ENCODE peak calls at places on chromosomes 7 and 10, in five cellular contexts. Z is A549, L is lung, A is lower lobe of right lung, Q is small intestine. J is an unnamed sample.

GRCh38 chr7:13737563-13737962 is 251.9 kb downstream of the ETV1 start:
- DNase-seq in Z (no peak), L (no peak), A (no peak), Q (no peak), J (no peak)

GRCh38 chr7:266851-267840 is 22.8 kb upstream of the FOXL3 start:
- DNase-seq in Z (no peak), L (no peak), A (peak; percentile 52), Q (no peak), J (no peak)

GRCh38 chr7:47371733-47372368 is 210.1 kb downstream of the TNS3 start:
- DNase-seq in Z (peak; percentile 42), L (peak; percentile 88), A (peak; percentile 85), Q (peak; percentile 89), J (no peak)

GRCh38 chr10:131840788-131841118 is 60.1 kb upstream of the PPP2R2D start:
- DNase-seq in Z (no peak), L (no peak), A (no peak), Q (no peak), J (no peak)

GRCh38 chr7:82602066-82602465 is 158.5 kb upstream of the CACNA2D1 start:
- DNase-seq in Z (no peak), L (no peak), A (no peak), Q (no peak), J (no peak)

GRCh38 chr7:137890449-137890916 is 43.7 kb upstream of the DGKI start:
- DNase-seq in Z (no peak), L (no peak), A (no peak), Q (no peak), J (no peak)

GRCh38 chr7:1156782-1157535 is 3.0 kb downstream of the ZFAND2A start:
- DNase-seq in Z (peak; percentile 93), L (no peak), A (no peak), Q (peak; percentile 64), J (no peak)

GRCh38 chr7:538764-539685 is 19.4 kb upstream of the PDGFA start:
- DNase-seq in Z (no peak), L (no peak), A (peak; percentile 68), Q (peak; percentile 67), J (no peak)

GRCh38 chr10:80502621-80503583 is 34.8 kb upstream of the SH2D4B start:
- DNase-seq in Z (no peak), L (no peak), A (no peak), Q (no peak), J (no peak)

GRCh38 chr7:19113855-19114590 is 3.4 kb downstream of the TWIST1 start:
- DNase-seq in Z (no peak), L (no peak), A (no peak), Q (no peak), J (no peak)

GRCh38 chr7:76040126-76040525 is 7.7 kb downstream of the STYXL1 start:
- DNase-seq in Z (no peak), L (no peak), A (no peak), Q (no peak), J (no peak)

GRCh38 chr10:21517134-21517982 is 8.1 kb downstream of the SKIDA1 start:
- DNase-seq in Z (peak; percentile 79), L (peak; percentile 55), A (peak; percentile 71), Q (no peak), J (no peak)

GRCh38 chr10:125340871-125341270 is 180.5 kb upstream of the CTBP2 start:
- DNase-seq in Z (no peak), L (no peak), A (no peak), Q (no peak), J (no peak)

GRCh38 chr7:20835111-20835750 is 48.5 kb upstream of the SP8 start:
- DNase-seq in Z (no peak), L (no peak), A (no peak), Q (no peak), J (no peak)

GRCh38 chr10:103552856-103553742 is 59.6 kb downstream of the NEURL1 start:
- DNase-seq in Z (no peak), L (no peak), A (no peak), Q (no peak), J (no peak)

GRCh38 chr7:48074231-48074654 is 14.8 kb upstream of the UPP1 start:
- DNase-seq in Z (no peak), L (no peak), A (no peak), Q (no peak), J (no peak)

GRCh38 chr10:62726142-62726541 is 78.4 kb upstream of the ADO start:
- DNase-seq in Z (no peak), L (no peak), A (no peak), Q (no peak), J (no peak)

GRCh38 chr10:4810093-4810492 is 15.9 kb upstream of the AKR1E2 start:
- DNase-seq in Z (no peak), L (no peak), A (no peak), Q (no peak), J (no peak)

GRCh38 chr10:62851449-62851848 is 35.3 kb upstream of the EGR2 start:
- DNase-seq in Z (peak; percentile 16), L (no peak), A (no peak), Q (peak; percentile 7), J (no peak)

GRCh38 chr10:116158036-116158435 is 115.0 kb downstream of the GFRA1 start:
- DNase-seq in Z (no peak), L (no peak), A (no peak), Q (no peak), J (no peak)

GRCh38 chr10:44968887-44969400 is 9.3 kb downstream of the RASSF4 start:
- DNase-seq in Z (no peak), L (no peak), A (no peak), Q (no peak), J (no peak)

GRCh38 chr10:126133082-126133620 is 236.8 kb downstream of the FANK1 start:
- DNase-seq in Z (no peak), L (no peak), A (no peak), Q (no peak), J (no peak)

GRCh38 chr10:126199221-126199998 is 188.9 kb downstream of the ADAM12 start:
- DNase-seq in Z (peak; percentile 92), L (no peak), A (no peak), Q (no peak), J (no peak)

GRCh38 chr10:89235073-89235798 is 16.3 kb downstream of the LIPA start:
- DNase-seq in Z (no peak), L (peak; percentile 46), A (peak; percentile 83), Q (no peak), J (no peak)

GRCh38 chr7:134693256-134693655 is 46.6 kb downstream of the BPGM start:
- DNase-seq in Z (peak; percentile 29), L (no peak), A (no peak), Q (no peak), J (no peak)

GRCh38 chr7:108014200-108014599 is 11.2 kb upstream of the LAMB1 start:
- DNase-seq in Z (no peak), L (no peak), A (no peak), Q (no peak), J (no peak)

GRCh38 chr7:8443871-8444756 is 10.7 kb downstream of the NXPH1 start:
- DNase-seq in Z (peak; percentile 18), L (no peak), A (no peak), Q (no peak), J (no peak)

DNA sequence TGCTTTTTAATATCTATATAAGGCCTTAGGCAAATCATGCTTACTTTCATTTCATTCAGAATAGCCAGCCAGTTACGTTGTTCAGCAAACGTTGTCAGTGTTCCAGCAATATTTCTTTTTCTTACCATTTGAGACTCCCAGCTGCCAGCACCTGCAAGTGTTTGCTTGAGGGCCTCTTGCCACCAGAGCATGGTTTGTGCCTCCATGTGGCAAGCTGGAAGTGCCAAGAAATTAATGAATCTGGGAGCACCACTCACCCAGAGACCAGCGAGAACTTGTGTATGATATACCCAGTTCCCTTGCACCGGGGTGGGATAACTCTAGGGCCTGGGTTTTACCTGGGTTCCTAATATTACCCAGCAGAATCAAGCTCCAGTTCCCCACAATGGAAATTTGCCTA is 177.1 kb upstream of the CSTF2T start:
- DNase-seq in Z (no peak), L (no peak), A (no peak), Q (no peak), J (no peak)
- H3K27ac ChIP-seq in Z (no peak overlapping the region), L (peak overlapping the region; percentile 17), A (no peak overlapping the region), Q (no peak overlapping the region), J (no peak overlapping the region)

GRCh38 chr7:105003275-105003674 is 10.7 kb upstream of the KMT2E start:
- DNase-seq in Z (peak; percentile 44), L (peak; percentile 64), A (no peak), Q (peak; percentile 44), J (no peak)

GRCh38 chr7:105001652-105002184 is 12.3 kb upstream of the KMT2E start:
- DNase-seq in Z (no peak), L (no peak), A (no peak), Q (no peak), J (no peak)

GRCh38 chr7:105006367-105007139 is 7.5 kb upstream of the KMT2E start:
- DNase-seq in Z (no peak), L (no peak), A (no peak), Q (peak; percentile 79), J (no peak)

GRCh38 chr7:105000927-105001336 is 13.1 kb upstream of the KMT2E start:
- DNase-seq in Z (no peak), L (no peak), A (no peak), Q (no peak), J (no peak)

DNA sequence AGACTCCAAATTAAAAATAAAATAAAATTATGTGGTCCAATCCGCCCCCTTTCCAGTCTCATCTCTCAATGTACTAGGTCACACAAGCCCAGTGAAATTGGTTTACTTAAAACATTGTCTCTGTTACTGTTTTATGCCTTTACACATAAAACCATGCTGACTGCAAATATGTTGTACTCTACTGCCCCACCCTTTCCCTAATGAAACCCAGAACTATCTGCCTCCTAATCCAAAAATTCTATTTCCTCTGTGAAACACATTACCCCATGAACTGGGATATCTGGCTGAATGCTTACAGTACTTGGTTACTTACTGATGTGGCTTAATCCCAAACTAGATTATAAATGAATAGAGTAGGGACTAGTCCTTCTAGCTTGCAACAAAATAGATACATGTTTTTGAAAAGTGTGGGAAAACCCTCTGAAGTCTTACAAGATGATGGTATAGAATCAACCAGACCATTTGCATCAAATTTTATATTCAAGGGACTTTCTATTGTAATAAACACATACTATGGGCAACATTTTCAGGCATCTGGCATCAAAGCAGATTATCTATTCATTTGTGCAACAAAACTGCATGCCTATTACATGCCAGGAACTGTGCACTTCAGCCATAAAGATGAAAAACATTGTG is 10.0 kb upstream of the KMT2E start:
- DNase-seq in Z (no peak), L (no peak), A (no peak), Q (no peak), J (no peak)
- H3K4me1 ChIP-seq in Z (peaks cover 83% of the 10 kb centered on the region), L (peaks cover 15% of the 10 kb centered on the region), A (peaks cover 98% of the 10 kb centered on the region), Q (peaks cover 15% of the 10 kb centered on the region), J (peaks cover 30% of the 10 kb centered on the region)

GRCh38 chr7:55028011-55028410 is 9.2 kb downstream of the EGFR start:
- DNase-seq in Z (no peak), L (no peak), A (no peak), Q (no peak), J (no peak)
- H3K27ac ChIP-seq in Z (no peak overlapping the region), L (no peak overlapping the region), A (no peak overlapping the region), Q (no peak overlapping the region), J (no peak overlapping the region)

DNA sequence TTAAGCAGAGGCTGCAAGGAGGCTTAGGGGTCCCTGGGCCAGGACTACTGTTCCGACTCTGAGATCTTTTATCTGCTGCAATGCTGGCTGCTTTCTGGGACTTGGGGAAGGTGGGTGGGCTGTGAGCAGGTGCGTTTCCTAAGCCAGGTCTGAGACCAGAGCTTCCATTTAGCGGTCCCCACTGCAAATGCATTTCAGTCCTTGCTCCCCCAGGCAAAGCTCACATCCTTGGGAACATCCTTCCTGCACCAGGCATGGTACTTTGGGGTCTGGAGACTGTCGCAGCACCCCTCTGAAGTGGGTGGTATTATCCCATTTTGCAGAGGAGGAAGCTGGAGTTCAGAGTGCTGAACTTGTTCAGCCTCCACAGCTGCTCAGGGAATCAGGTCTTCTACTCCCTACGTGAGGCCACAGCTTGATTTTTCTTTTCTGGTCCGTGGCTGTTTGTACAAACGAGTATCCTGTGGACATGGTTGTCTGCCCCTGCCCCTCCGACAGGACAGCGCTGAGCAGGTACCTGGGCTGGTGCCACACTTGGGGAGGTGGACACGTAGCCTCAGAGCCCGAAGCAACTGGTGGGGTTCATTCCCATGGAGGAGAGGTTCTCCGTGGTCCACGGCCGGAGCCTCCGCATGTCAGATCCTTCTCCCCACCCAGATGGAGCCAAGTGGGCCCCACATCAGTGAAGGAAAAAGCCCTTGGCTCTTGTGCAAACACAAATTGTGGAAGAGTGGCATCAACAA is 20.0 kb downstream of the ZMIZ1 start:
- DNase-seq in Z (no peak), L (no peak), A (no peak), Q (no peak), J (no peak)
- H3K4me1 ChIP-seq in Z (peaks cover 99% of the 10 kb centered on the region), L (peaks cover 59% of the 10 kb centered on the region), A (peaks cover 97% of the 10 kb centered on the region), Q (peaks cover 2% of the 10 kb centered on the region), J (peaks cover 6% of the 10 kb centered on the region)

J was measured in effector memory CD4-positive, alpha-beta T cell.